ENCODE peak calls at places on chromosomes 13 and 19, in seven cellular contexts. H is right lobe of liver; V is uterus; M is psoas muscle; C is kidney; R is cardiac muscle cell; W is CD8-positive, alpha-beta T cell. G is an unnamed sample. For H3K4me1, the result is how much of the 10 kb centered on the place peaks cover.

GRCh38 chr13:50707533-50708096 is 135.9 kb downstream of the DLEU7 start:
- DNase-seq in H (no peak), V (no peak), M (no peak), C (no peak), R (no peak), W (no peak), G (no peak)

GRCh38 chr13:103277099-103277498 is 210.9 kb upstream of the SLC10A2 start:
- DNase-seq in H (no peak), V (no peak), M (no peak), C (no peak), R (no peak), W (no peak), G (no peak)

GRCh38 chr19:48638831-48639381 is 1.7 kb upstream of the DBP start:
- DNase-seq in H (peak), V (peak), M (no peak), C (peak), R (no peak), W (no peak), G (no peak)

GRCh38 chr19:21432590-21432989 is 35.7 kb downstream of the ZNF493 start:
- DNase-seq in H (no peak), V (no peak), M (no peak), C (no peak), R (no peak), W (no peak), G (no peak)

GRCh38 chr13:89520468-89520867 is 1827.0 kb upstream of the MIR17HG start:
- DNase-seq in H (no peak), V (no peak), M (no peak), C (no peak), R (no peak), W (no peak), G (no peak)

GRCh38 chr19:33235996-33236350 is 10.3 kb upstream of the SLC7A10 start:
- DNase-seq in H (no peak), V (no peak), M (no peak), C (no peak), R (no peak), W (no peak), G (no peak)

GRCh38 chr13:20475927-20476691 is 49.5 kb downstream of the CRYL1 start:
- DNase-seq in H (peak), V (no peak), M (no peak), C (no peak), R (no peak), W (peak), G (no peak)

GRCh38 chr19:48950830-48951519 is 3.7 kb upstream of the BAX start:
- DNase-seq in H (no peak), V (no peak), M (no peak), C (no peak), R (no peak), W (no peak), G (no peak)

GRCh38 chr13:113903361-113903760 is 39.5 kb upstream of the GAS6 start:
- DNase-seq in H (no peak), V (peak), M (no peak), C (no peak), R (no peak), W (no peak), G (no peak)

GRCh38 chr13:71492346-71492871 is 374.6 kb downstream of the DACH1 start:
- DNase-seq in H (no peak), V (no peak), M (no peak), C (no peak), R (no peak), W (no peak), G (no peak)

GRCh38 chr13:32165791-32166190 is 134.2 kb downstream of the FRY start:
- DNase-seq in H (no peak), V (no peak), M (no peak), C (no peak), R (no peak), W (no peak), G (no peak)

GRCh38 chr13:95708390-95708774 is 31.4 kb downstream of the DNAJC3 start:
- DNase-seq in H (no peak), V (no peak), M (no peak), C (no peak), R (no peak), W (no peak), G (no peak)

GRCh38 chr19:2289714-2290435 is 7.9 kb upstream of the PEAK3 start:
- DNase-seq in H (peak), V (no peak), M (peak), C (peak), R (no peak), W (peak), G (no peak)

GRCh38 chr13:40580566-40581276 is 85.7 kb downstream of the FOXO1 start:
- DNase-seq in H (no peak), V (no peak), M (no peak), C (no peak), R (no peak), W (no peak), G (no peak)
- H3K4me1 ChIP-seq in H (under half), V (under half), M (half or more), C (under half), R (under half), W (half or more), G (under half)

DNA sequence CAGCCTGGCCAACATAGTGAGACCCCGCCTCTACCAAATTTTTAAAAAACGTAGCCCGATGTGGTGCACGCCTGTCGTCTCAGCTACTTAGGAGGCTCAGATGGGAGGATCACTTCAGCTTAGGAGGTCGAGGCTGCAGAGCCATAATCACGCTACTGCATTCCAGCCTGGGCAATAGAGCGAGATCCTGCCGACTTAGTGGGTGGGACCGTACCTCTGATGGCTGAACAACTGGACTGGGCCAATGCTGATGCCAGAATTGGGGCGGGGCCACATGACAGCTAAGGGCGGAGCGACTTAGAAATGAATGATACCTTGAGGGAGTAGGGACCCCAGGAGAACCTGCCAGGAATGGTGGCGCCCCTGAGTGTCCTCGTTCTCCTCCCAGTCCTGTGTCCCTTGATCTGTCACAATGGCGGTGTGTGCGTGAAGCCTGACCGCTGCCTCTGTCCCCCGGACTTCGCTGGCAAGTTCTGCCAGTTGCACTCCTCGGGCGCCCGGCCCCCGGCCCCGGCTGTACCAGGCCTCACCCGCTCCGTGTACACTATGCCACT is 3.6 kb downstream of the LTBP4 start:
- DNase-seq in H (no peak), V (no peak), M (no peak), C (no peak), R (no peak), W (no peak), G (no peak)
- H3K4me3 ChIP-seq in H (peak), V (peak), M (peak), C (no peak), R (peak), W (peak), G (peak)

GRCh38 chr19:1258707-1259205 is 10.4 kb downstream of the MIDN start:
- DNase-seq in H (no peak), V (no peak), M (no peak), C (no peak), R (no peak), W (no peak), G (no peak)

GRCh38 chr19:1261512-1261862 is 7.6 kb upstream of the CIRBP start:
- DNase-seq in H (no peak), V (no peak), M (no peak), C (peak), R (no peak), W (no peak), G (no peak)

GRCh38 chr19:1259206-1259872 is 9.8 kb upstream of the CIRBP start:
- DNase-seq in H (peak), V (peak), M (peak), C (peak), R (no peak), W (peak), G (no peak)

GRCh38 chr19:1260749-1261511 is 8.2 kb upstream of the CIRBP start:
- DNase-seq in H (peak), V (peak), M (peak), C (peak), R (peak), W (peak), G (peak)

DNA sequence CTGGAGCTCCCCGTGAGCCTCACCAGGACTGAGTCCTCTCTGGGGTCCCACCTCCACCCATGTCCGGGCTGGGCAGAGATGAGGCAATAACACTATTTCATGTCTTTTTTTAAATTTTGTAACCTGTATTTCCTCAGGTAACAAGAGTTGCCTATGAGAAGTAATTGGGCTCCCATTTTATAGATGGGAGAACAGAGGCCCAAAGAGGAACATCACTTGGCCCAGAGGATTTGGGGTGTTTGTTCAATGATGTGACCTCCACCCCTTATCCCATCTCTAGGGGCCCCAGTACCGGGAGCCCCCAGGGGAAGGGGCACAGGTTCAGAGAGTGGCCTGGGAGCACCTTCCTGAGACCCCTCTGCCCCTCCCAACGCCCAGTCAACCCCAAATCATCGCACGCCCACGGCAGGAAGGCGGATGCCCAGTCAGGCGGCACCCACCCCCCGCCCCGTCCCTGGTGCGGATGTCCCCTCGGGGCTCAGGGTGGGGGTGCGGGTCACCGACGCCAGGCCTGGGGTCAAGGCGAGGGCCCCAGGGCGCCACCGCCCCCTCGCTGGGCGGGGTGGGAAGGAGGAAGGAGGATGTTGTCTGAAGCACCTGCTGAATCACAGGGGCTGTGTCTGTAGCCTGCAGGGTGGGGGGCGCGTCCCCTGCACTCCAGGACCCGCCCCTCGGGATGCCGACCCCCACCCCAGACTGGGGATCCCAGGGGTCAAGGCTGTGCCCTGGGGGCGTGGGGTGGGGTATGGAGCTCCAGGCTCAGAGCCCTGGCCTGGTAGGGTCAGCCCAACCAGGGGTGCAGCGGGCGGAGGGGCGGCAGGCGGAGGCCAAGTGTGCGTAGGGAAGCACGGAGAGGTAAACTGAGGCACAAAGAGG is 9.0 kb upstream of the CIRBP start:
- DNase-seq in H (peak), V (no peak), M (peak), C (no peak), R (no peak), W (no peak), G (no peak)
- H3K27ac ChIP-seq in H (peak), V (peak), M (peak), C (peak), R (peak), W (peak), G (peak)

GRCh38 chr19:39516270-39516669 is 1.3 kb downstream of the SELENOV start:
- DNase-seq in H (no peak), V (no peak), M (no peak), C (no peak), R (no peak), W (no peak), G (no peak)
- H3K4me1 ChIP-seq in H (under half), V (under half), M (under half), C (under half), R (under half), W (under half), G (under half)

G was measured in testis.